ENCODE peak calls at places on chromosomes 12 and 14, in four cellular contexts. X, K, F and A are unnamed samples.

GRCh38 chr12:11580125-11580751 is 69.2 kb upstream of the ETV6 start:
- DNase-seq in F (no peak), X (no peak), K (no peak), A (no peak)

GRCh38 chr12:113302925-113303640 is 31.8 kb downstream of the SLC8B1 start:
- DNase-seq in X (no peak), F (no peak), K (no peak), A (no peak)

GRCh38 chr12:12716151-12716844 is 870 bp upstream of the CDKN1B start:
- DNase-seq in F (no peak), X (no peak), K (peak), A (no peak)

GRCh38 chr12:108561852-108562347 is 496 bp upstream of the ISCU start:
- DNase-seq in K (no peak), X (no peak), F (no peak), A (no peak)

GRCh38 chr14:100131181-100131580 is 28.3 kb downstream of the DEGS2 start:
- DNase-seq in F (no peak), K (peak), X (no peak), A (peak)

GRCh38 chr12:124569375-124570148 is 2.1 kb upstream of the NCOR2 start:
- DNase-seq in K (no peak), X (no peak), F (no peak), A (no peak)

GRCh38 chr14:93959239-93960107 is 16.9 kb downstream of the ASB2 start:
- DNase-seq in K (peak), F (no peak), X (peak), A (no peak)

GRCh38 chr14:34981743-34982420 is 910 bp upstream of the SRP54 start:
- DNase-seq in X (no peak), F (peak), K (no peak), A (peak)

GRCh38 chr12:6280053-6280469 is 30.4 kb upstream of the PLEKHG6 start:
- DNase-seq in F (no peak), K (peak), X (no peak), A (no peak)

GRCh38 chr12:24911284-24911791 is 37.6 kb downstream of the BCAT1 start:
- DNase-seq in K (peak), X (no peak), F (no peak), A (no peak)

GRCh38 chr14:93035917-93036651 is 79.6 kb downstream of the ITPK1 start:
- DNase-seq in X (peak), K (peak), F (no peak), A (no peak)

GRCh38 chr12:75444444-75445136 is 36.0 kb upstream of the GLIPR1 start:
- DNase-seq in K (peak), F (no peak), X (no peak), A (no peak)

GRCh38 chr12:68930178-68930577 is 2.8 kb downstream of the CPM start:
- DNase-seq in F (no peak), K (no peak), X (no peak), A (no peak)

GRCh38 chr12:95546491-95546813 is 4.8 kb downstream of the USP44 start:
- DNase-seq in X (no peak), F (no peak), K (no peak), A (no peak)

GRCh38 chr14:52951730-52952481 is 1.1 kb upstream of the FERMT2 start:
- DNase-seq in X (no peak), K (peak), F (peak), A (peak)

GRCh38 chr14:55107766-55108554 is 21.1 kb upstream of the LGALS3 start:
- DNase-seq in F (no peak), X (peak), K (peak), A (peak)

GRCh38 chr12:105334001-105334400 is 3.5 kb downstream of the C12orf75 start:
- DNase-seq in F (no peak), X (no peak), K (no peak), A (no peak)

GRCh38 chr12:77615331-77615730 is 215.4 kb upstream of the NAV3 start:
- DNase-seq in F (no peak), K (no peak), X (no peak), A (peak)

GRCh38 chr12:56258068-56258819 is at the start of gene ANKRD52:
- DNase-seq in X (peak), F (peak), K (peak), A (peak)

GRCh38 chr14:72558721-72559120 is 335.2 kb downstream of the DPF3 start:
- DNase-seq in F (no peak), X (no peak), K (no peak), A (no peak)

GRCh38 chr12:54030889-54031860 is 1.7 kb upstream of the HOXC5 start:
- DNase-seq in F (no peak), K (no peak), X (no peak), A (no peak)

GRCh38 chr12:7128681-7129593 is at the start of gene RBP5:
- DNase-seq in F (no peak), K (no peak), X (peak), A (no peak)

GRCh38 chr14:101372494-101372813 is 188.8 kb upstream of the DIO3 start:
- DNase-seq in K (no peak), X (no peak), F (no peak), A (no peak)

GRCh38 chr14:21309956-21310355 is 30.1 kb downstream of the RPGRIP1 start:
- DNase-seq in F (no peak), X (no peak), K (no peak), A (no peak)

GRCh38 chr12:77841467-77842054 is 10.9 kb downstream of the NAV3 start:
- DNase-seq in K (no peak), X (no peak), F (no peak), A (no peak)

GRCh38 chr12:9648701-9649531 is 20.6 kb upstream of the CLEC2D start:
- DNase-seq in K (no peak), F (no peak), X (no peak), A (no peak)

GRCh38 chr12:127546721-127547505 is 720.1 kb upstream of the TMEM132C start:
- DNase-seq in X (no peak), K (no peak), F (no peak), A (no peak)

GRCh38 chr12:12628013-12628412 is 16.3 kb downstream of the CREBL2 start:
- DNase-seq in X (no peak), F (no peak), K (no peak), A (no peak)

GRCh38 chr12:42933461-42934081 is 344.0 kb upstream of the PRICKLE1 start:
- DNase-seq in K (no peak), F (no peak), X (no peak), A (no peak)

GRCh38 chr12:49939707-49940106 is 10.8 kb upstream of the AQP2 start:
- DNase-seq in K (no peak), X (no peak), F (no peak), A (no peak)

GRCh38 chr14:94322648-94323570 is at the start of gene SERPINA6:
- DNase-seq in X (no peak), F (peak), K (peak), A (no peak)

GRCh38 chr12:109730306-109731145 is 16.9 kb downstream of the FAM222A start:
- DNase-seq in F (peak), K (no peak), X (no peak), A (no peak)

GRCh38 chr14:81246561-81247270 is 26.0 kb upstream of the GTF2A1 start:
- DNase-seq in F (no peak), K (no peak), X (no peak), A (no peak)
- TF ChIP-seq FOXJ3 in F (no peak), K (no peak), X (no peak), A (no peak)

GRCh38 chr14:22384167-22384549 is 204.9 kb downstream of the DAD1 start:
- DNase-seq in F (no peak), K (no peak), X (no peak), A (no peak)
- TF ChIP-seq FOXJ3 in F (no peak), K (no peak), X (no peak), A (no peak)

DNA sequence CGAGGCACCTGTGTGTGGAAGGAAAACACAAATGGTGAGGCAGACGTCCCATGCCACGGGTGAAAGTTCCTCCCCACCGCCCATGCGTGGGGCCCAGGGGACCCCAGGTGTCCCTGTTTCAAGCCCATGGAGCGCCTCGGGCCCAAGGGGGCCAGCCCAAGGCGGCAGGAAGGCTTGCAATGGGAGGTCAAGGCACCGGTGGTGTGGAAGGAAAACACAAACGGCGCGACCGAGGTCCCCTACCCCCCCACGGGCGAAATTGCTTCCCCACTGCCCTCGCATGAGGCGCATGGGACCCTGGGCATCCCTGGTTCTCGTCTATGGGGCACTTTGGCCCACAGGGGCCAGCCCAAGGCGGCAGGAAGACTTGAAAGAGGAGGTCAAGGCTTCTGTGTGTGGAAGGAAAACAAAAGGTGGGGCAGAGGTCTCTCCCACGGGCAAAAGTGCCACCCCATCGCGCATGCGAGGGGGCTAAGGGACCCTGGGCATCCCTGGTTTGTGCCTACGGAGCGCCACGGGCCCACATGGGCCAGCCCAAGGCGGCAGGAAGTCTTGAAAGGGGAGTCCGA is 379.4 kb downstream of the ALG10 start:
- DNase-seq in X (peak), K (no peak), F (peak), A (peak)
- TF ChIP-seq FOXJ3 in X (no peak), K (no peak), F (no peak), A (no peak)

GRCh38 chr14:33788116-33788515 is 162.8 kb downstream of the EGLN3 start:
- DNase-seq in F (no peak), K (no peak), X (no peak), A (peak)

GRCh38 chr14:33781267-33781666 is 169.6 kb downstream of the EGLN3 start:
- DNase-seq in X (no peak), K (no peak), F (no peak), A (no peak)

GRCh38 chr14:33786091-33786825 is 164.6 kb downstream of the EGLN3 start:
- DNase-seq in F (no peak), K (no peak), X (no peak), A (no peak)

GRCh38 chr14:33780035-33780434 is 170.8 kb downstream of the EGLN3 start:
- DNase-seq in X (no peak), K (no peak), F (no peak), A (no peak)

GRCh38 chr14:33782923-33783322 is 168.0 kb downstream of the EGLN3 start:
- DNase-seq in F (no peak), K (no peak), X (no peak), A (no peak)
- TF ChIP-seq FOXJ3 in F (no peak), K (no peak), X (no peak), A (no peak)